ENCODE peak calls at places on chromosome 15, in seven cellular contexts. One of them, this sample, is unnamed.

GRCh38 chr15:75454471-75455418 is 3.3 kb upstream of the SIN3A start:
- DNase-seq in astrocyte of the cerebellum: no peak
- DNase-seq in transverse colon: peak; percentile 75
- DNase-seq in heart left ventricle: peak; percentile 88
- DNase-seq in A549: no peak
- DNase-seq in upper lobe of right lung: peak; percentile 90
- DNase-seq in neural progenitor cell: peak; percentile 85
- DNase-seq in this sample: no peak

GRCh38 chr15:68558318-68559305 is 20.2 kb upstream of the CORO2B start:
- DNase-seq in astrocyte of the cerebellum: no peak
- DNase-seq in transverse colon: peak; percentile 18
- DNase-seq in heart left ventricle: no peak
- DNase-seq in A549: no peak
- DNase-seq in upper lobe of right lung: no peak
- DNase-seq in neural progenitor cell: peak; percentile 51
- DNase-seq in this sample: no peak

GRCh38 chr15:60005352-60006202 is 1.5 kb downstream of the FOXB1 start:
- DNase-seq in astrocyte of the cerebellum: no peak
- DNase-seq in transverse colon: no peak
- DNase-seq in heart left ventricle: no peak
- DNase-seq in A549: no peak
- DNase-seq in upper lobe of right lung: no peak
- DNase-seq in neural progenitor cell: peak; percentile 48
- DNase-seq in this sample: no peak

GRCh38 chr15:67550522-67550921 is 8.0 kb downstream of the MAP2K5 start:
- DNase-seq in astrocyte of the cerebellum: no peak
- DNase-seq in transverse colon: no peak
- DNase-seq in heart left ventricle: no peak
- DNase-seq in A549: no peak
- DNase-seq in upper lobe of right lung: no peak
- DNase-seq in neural progenitor cell: no peak
- DNase-seq in this sample: no peak

GRCh38 chr15:24772709-24773373 is 97.3 kb downstream of the NPAP1 start:
- DNase-seq in astrocyte of the cerebellum: peak; percentile 34
- DNase-seq in transverse colon: peak; percentile 39
- DNase-seq in heart left ventricle: peak; percentile 70
- DNase-seq in A549: no peak
- DNase-seq in upper lobe of right lung: peak; percentile 85
- DNase-seq in neural progenitor cell: peak; percentile 92
- DNase-seq in this sample: peak; percentile 49

GRCh38 chr15:56890038-56890437 is 28.4 kb upstream of the TCF12 start:
- DNase-seq in astrocyte of the cerebellum: no peak
- DNase-seq in transverse colon: no peak
- DNase-seq in heart left ventricle: no peak
- DNase-seq in A549: no peak
- DNase-seq in upper lobe of right lung: no peak
- DNase-seq in neural progenitor cell: no peak
- DNase-seq in this sample: no peak

GRCh38 chr15:95644476-95644875 is 686.0 kb upstream of the NR2F2 start:
- DNase-seq in astrocyte of the cerebellum: no peak
- DNase-seq in transverse colon: no peak
- DNase-seq in heart left ventricle: peak; percentile 42
- DNase-seq in A549: no peak
- DNase-seq in upper lobe of right lung: no peak
- DNase-seq in neural progenitor cell: no peak
- DNase-seq in this sample: no peak

GRCh38 chr15:66881173-66881905 is 179.3 kb downstream of the SMAD6 start:
- DNase-seq in astrocyte of the cerebellum: no peak
- DNase-seq in transverse colon: no peak
- DNase-seq in heart left ventricle: no peak
- DNase-seq in A549: no peak
- DNase-seq in upper lobe of right lung: no peak
- DNase-seq in neural progenitor cell: no peak
- DNase-seq in this sample: no peak

GRCh38 chr15:91561371-91562100 is 292.0 kb upstream of the SLCO3A1 start:
- DNase-seq in astrocyte of the cerebellum: peak; percentile 84
- DNase-seq in transverse colon: no peak
- DNase-seq in heart left ventricle: peak; percentile 38
- DNase-seq in A549: peak; percentile 63
- DNase-seq in upper lobe of right lung: no peak
- DNase-seq in neural progenitor cell: peak; percentile 3
- DNase-seq in this sample: peak; percentile 50

GRCh38 chr15:24777307-24777706 is 101.7 kb downstream of the NPAP1 start:
- DNase-seq in astrocyte of the cerebellum: no peak
- DNase-seq in transverse colon: no peak
- DNase-seq in heart left ventricle: no peak
- DNase-seq in A549: no peak
- DNase-seq in upper lobe of right lung: no peak
- DNase-seq in neural progenitor cell: no peak
- DNase-seq in this sample: no peak

GRCh38 chr15:101024111-101024695 is 105.0 kb downstream of the LRRK1 start:
- DNase-seq in astrocyte of the cerebellum: peak; percentile 62
- DNase-seq in transverse colon: peak; percentile 13
- DNase-seq in heart left ventricle: peak; percentile 41
- DNase-seq in A549: no peak
- DNase-seq in upper lobe of right lung: no peak
- DNase-seq in neural progenitor cell: no peak
- DNase-seq in this sample: no peak

GRCh38 chr15:90564109-90564508 is 34.4 kb downstream of the CRTC3 start:
- DNase-seq in astrocyte of the cerebellum: no peak
- DNase-seq in transverse colon: no peak
- DNase-seq in heart left ventricle: no peak
- DNase-seq in A549: no peak
- DNase-seq in upper lobe of right lung: no peak
- DNase-seq in neural progenitor cell: no peak
- DNase-seq in this sample: no peak

GRCh38 chr15:83283813-83284562 is 476 bp downstream of the BNC1 start:
- DNase-seq in astrocyte of the cerebellum: no peak
- DNase-seq in transverse colon: no peak
- DNase-seq in heart left ventricle: no peak
- DNase-seq in A549: no peak
- DNase-seq in upper lobe of right lung: no peak
- DNase-seq in neural progenitor cell: peak; percentile 57
- DNase-seq in this sample: no peak

GRCh38 chr15:100670505-100671021 is 68.2 kb downstream of the ASB7 start:
- DNase-seq in astrocyte of the cerebellum: no peak
- DNase-seq in transverse colon: no peak
- DNase-seq in heart left ventricle: no peak
- DNase-seq in A549: no peak
- DNase-seq in upper lobe of right lung: no peak
- DNase-seq in neural progenitor cell: no peak
- DNase-seq in this sample: no peak

GRCh38 chr15:98003528-98003927 is 43.0 kb downstream of the ARRDC4 start:
- DNase-seq in astrocyte of the cerebellum: no peak
- DNase-seq in transverse colon: no peak
- DNase-seq in heart left ventricle: no peak
- DNase-seq in A549: no peak
- DNase-seq in upper lobe of right lung: no peak
- DNase-seq in neural progenitor cell: no peak
- DNase-seq in this sample: no peak

GRCh38 chr15:95210436-95210981 is 979.1 kb downstream of the MCTP2 start:
- DNase-seq in astrocyte of the cerebellum: no peak
- DNase-seq in transverse colon: no peak
- DNase-seq in heart left ventricle: no peak
- DNase-seq in A549: no peak
- DNase-seq in upper lobe of right lung: no peak
- DNase-seq in neural progenitor cell: no peak
- DNase-seq in this sample: no peak

GRCh38 chr15:60575995-60576394 is 97.1 kb upstream of the ICE2 start:
- DNase-seq in astrocyte of the cerebellum: no peak
- DNase-seq in transverse colon: no peak
- DNase-seq in heart left ventricle: no peak
- DNase-seq in A549: peak; percentile 30
- DNase-seq in upper lobe of right lung: no peak
- DNase-seq in neural progenitor cell: peak; percentile 32
- DNase-seq in this sample: no peak

GRCh38 chr15:44296625-44297524 is 8.4 kb downstream of the GOLM2 start:
- DNase-seq in astrocyte of the cerebellum: peak; percentile 11
- DNase-seq in transverse colon: peak; percentile 43
- DNase-seq in heart left ventricle: no peak
- DNase-seq in A549: peak; percentile 72
- DNase-seq in upper lobe of right lung: no peak
- DNase-seq in neural progenitor cell: no peak
- DNase-seq in this sample: no peak

GRCh38 chr15:50542051-50542450 is 4.4 kb downstream of the USP50 start:
- DNase-seq in astrocyte of the cerebellum: no peak
- DNase-seq in transverse colon: no peak
- DNase-seq in heart left ventricle: no peak
- DNase-seq in A549: no peak
- DNase-seq in upper lobe of right lung: no peak
- DNase-seq in neural progenitor cell: no peak
- DNase-seq in this sample: peak; percentile 83

DNA sequence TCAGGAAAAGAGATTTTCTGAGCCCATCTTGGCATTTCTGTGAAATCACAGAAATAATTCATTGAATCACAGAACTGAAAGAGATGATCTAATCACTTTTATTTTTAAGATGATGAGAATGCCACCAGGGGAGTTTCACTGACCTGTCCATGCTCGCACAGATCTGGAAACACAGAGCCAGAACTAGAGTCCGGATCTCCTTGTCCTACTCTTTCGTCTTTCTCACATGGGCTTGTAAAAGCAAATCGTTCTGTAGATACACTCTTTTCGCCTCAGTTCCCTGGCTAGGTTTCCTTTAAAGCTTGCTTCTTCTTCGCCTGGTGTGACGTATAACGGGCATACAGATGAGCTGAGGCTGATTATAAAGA is 122.5 kb upstream of the SPRED1 start:
- DNase-seq in astrocyte of the cerebellum: no peak
- DNase-seq in transverse colon: no peak
- DNase-seq in heart left ventricle: no peak
- DNase-seq in A549: no peak
- DNase-seq in upper lobe of right lung: no peak
- DNase-seq in neural progenitor cell: peak; percentile 4
- DNase-seq in this sample: no peak
- H3K4me3 ChIP-seq in astrocyte of the cerebellum: peak overlapping the region; percentile 15
- H3K4me3 ChIP-seq in transverse colon: peak overlapping the region; percentile 8
- H3K4me3 ChIP-seq in heart left ventricle: peak overlapping the region; percentile 45
- H3K4me3 ChIP-seq in A549: no peak overlapping the region
- H3K4me3 ChIP-seq in upper lobe of right lung: peak overlapping the region; percentile 22
- H3K4me3 ChIP-seq in neural progenitor cell: no peak overlapping the region
- H3K4me3 ChIP-seq in this sample: peak overlapping the region; percentile 30

GRCh38 chr15:49423021-49423420 is at the start of gene FGF7:
- DNase-seq in astrocyte of the cerebellum: no peak
- DNase-seq in transverse colon: no peak
- DNase-seq in heart left ventricle: no peak
- DNase-seq in A549: no peak
- DNase-seq in upper lobe of right lung: no peak
- DNase-seq in neural progenitor cell: peak; percentile 25
- DNase-seq in this sample: no peak
- TF ChIP-seq CTCF in astrocyte of the cerebellum: no peak
- TF ChIP-seq CTCF in transverse colon: no peak
- TF ChIP-seq CTCF in heart left ventricle: peak; percentile 31
- TF ChIP-seq CTCF in A549: no peak
- TF ChIP-seq CTCF in upper lobe of right lung: peak; percentile 6
- TF ChIP-seq CTCF in neural progenitor cell: no peak
- TF ChIP-seq CTCF in this sample: no peak

GRCh38 chr15:52018244-52018643 is 775 bp upstream of the MAPK6 start:
- DNase-seq in astrocyte of the cerebellum: no peak
- DNase-seq in transverse colon: no peak
- DNase-seq in heart left ventricle: no peak
- DNase-seq in A549: no peak
- DNase-seq in upper lobe of right lung: no peak
- DNase-seq in neural progenitor cell: no peak
- DNase-seq in this sample: no peak
- H3K4me3 ChIP-seq in astrocyte of the cerebellum: no peak overlapping the region
- H3K4me3 ChIP-seq in transverse colon: no peak overlapping the region
- H3K4me3 ChIP-seq in heart left ventricle: peak overlapping the region; percentile 70
- H3K4me3 ChIP-seq in A549: peak overlapping the region; percentile 54
- H3K4me3 ChIP-seq in upper lobe of right lung: peak overlapping the region; percentile 53
- H3K4me3 ChIP-seq in neural progenitor cell: peak overlapping the region; percentile 62
- H3K4me3 ChIP-seq in this sample: peak overlapping the region; percentile 89

GRCh38 chr15:32851619-32852416 is 134.0 kb downstream of the GREM1 start:
- DNase-seq in astrocyte of the cerebellum: no peak
- DNase-seq in transverse colon: no peak
- DNase-seq in heart left ventricle: no peak
- DNase-seq in A549: peak; percentile 33
- DNase-seq in upper lobe of right lung: no peak
- DNase-seq in neural progenitor cell: no peak
- DNase-seq in this sample: no peak
- TF ChIP-seq CTCF in astrocyte of the cerebellum: no peak
- TF ChIP-seq CTCF in transverse colon: no peak
- TF ChIP-seq CTCF in heart left ventricle: no peak
- TF ChIP-seq CTCF in A549: no peak
- TF ChIP-seq CTCF in upper lobe of right lung: no peak
- TF ChIP-seq CTCF in neural progenitor cell: no peak
- TF ChIP-seq CTCF in this sample: no peak

DNA sequence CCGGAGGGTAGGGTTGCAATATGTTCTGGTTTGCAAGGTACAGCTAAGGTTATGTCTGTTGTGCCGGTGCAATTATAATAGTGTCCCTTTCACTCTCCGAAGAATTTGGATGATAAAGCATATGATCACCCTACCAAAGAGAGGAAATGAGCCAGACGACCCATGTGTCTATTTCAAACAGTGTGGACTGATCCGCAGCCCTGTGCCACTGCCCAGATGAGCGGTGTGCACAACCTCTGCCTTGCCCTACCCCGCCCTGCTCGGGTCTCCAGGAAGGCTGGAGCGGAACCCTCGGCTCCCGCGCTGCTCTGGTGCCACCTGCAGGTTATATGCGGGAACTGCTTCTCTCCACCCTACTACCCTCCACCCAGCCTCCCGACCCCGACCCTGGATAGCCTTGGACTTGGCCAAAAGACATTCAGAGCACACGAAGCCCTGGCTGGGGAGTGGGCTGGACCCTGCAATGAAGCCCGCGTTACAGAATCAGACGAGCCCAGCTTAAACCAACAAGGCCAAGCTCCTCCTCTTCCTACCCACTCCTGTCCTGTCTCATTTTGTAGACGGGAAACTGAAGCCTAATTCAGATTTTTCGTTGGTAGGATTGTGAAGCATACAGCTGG is 68.4 kb upstream of the CHRNB4 start:
- DNase-seq in astrocyte of the cerebellum: no peak
- DNase-seq in transverse colon: peak; percentile 75
- DNase-seq in heart left ventricle: peak; percentile 67
- DNase-seq in A549: peak; percentile 67
- DNase-seq in upper lobe of right lung: peak; percentile 84
- DNase-seq in neural progenitor cell: peak; percentile 85
- DNase-seq in this sample: no peak
- H3K4me3 ChIP-seq in astrocyte of the cerebellum: no peak overlapping the region
- H3K4me3 ChIP-seq in transverse colon: peak overlapping the region; percentile 17
- H3K4me3 ChIP-seq in heart left ventricle: no peak overlapping the region
- H3K4me3 ChIP-seq in A549: peak overlapping the region; percentile 30
- H3K4me3 ChIP-seq in upper lobe of right lung: no peak overlapping the region
- H3K4me3 ChIP-seq in neural progenitor cell: no peak overlapping the region
- H3K4me3 ChIP-seq in this sample: no peak overlapping the region

This sample was measured in HFF-Myc.